ENCODE peak calls at places on chromosomes 12 and 14, in seven cellular contexts. O is esophagus muscularis mucosa, F is stomach, R is sigmoid colon, U is HepG2, Y is K562, D is GM12878. C is an unnamed sample.

GRCh38 chr14:28406181-28406580 is 360.4 kb upstream of the FOXG1 start:
- DNase-seq in O (no peak), F (no peak), R (no peak), U (no peak), Y (no peak), D (no peak), C (no peak)

GRCh38 chr14:58426819-58427288 is 477 bp downstream of the TIMM9 start:
- DNase-seq in O (no peak), F (peak), R (peak), U (peak), Y (peak), D (no peak), C (peak)

GRCh38 chr12:15778126-15778525 is 11.1 kb downstream of the EPS8 start:
- DNase-seq in O (no peak), F (no peak), R (no peak), U (no peak), Y (no peak), D (no peak), C (no peak)

GRCh38 chr14:31083781-31084180 is 57.6 kb upstream of the STRN3 start:
- DNase-seq in O (no peak), F (no peak), R (no peak), U (no peak), Y (no peak), D (no peak), C (no peak)

GRCh38 chr12:31853520-31853919 is 105.7 kb upstream of the RESF1 start:
- DNase-seq in O (no peak), F (no peak), R (no peak), U (no peak), Y (no peak), D (no peak), C (no peak)

GRCh38 chr12:12190087-12190809 is 76.6 kb downstream of the LRP6 start:
- DNase-seq in O (no peak), F (no peak), R (no peak), U (no peak), Y (peak), D (no peak), C (no peak)

GRCh38 chr12:51926064-51926632 is 18.8 kb downstream of the ACVRL1 start:
- DNase-seq in O (no peak), F (no peak), R (no peak), U (no peak), Y (peak), D (no peak), C (no peak)

GRCh38 chr12:107330901-107331431 is 237.6 kb upstream of the CRY1 start:
- DNase-seq in O (no peak), F (no peak), R (no peak), U (no peak), Y (no peak), D (no peak), C (no peak)

GRCh38 chr14:92470215-92470614 is 43.4 kb upstream of the RIN3 start:
- DNase-seq in O (no peak), F (no peak), R (no peak), U (no peak), Y (no peak), D (no peak), C (no peak)

GRCh38 chr12:76688001-76688400 is 75.9 kb upstream of the ZDHHC17 start:
- DNase-seq in O (no peak), F (no peak), R (no peak), U (no peak), Y (no peak), D (no peak), C (no peak)

GRCh38 chr14:35822501-35822900 is 3.6 kb upstream of the BRMS1L start:
- DNase-seq in O (no peak), F (no peak), R (no peak), U (no peak), Y (no peak), D (no peak), C (no peak)

GRCh38 chr14:54225457-54225856 is 171.3 kb upstream of the CDKN3 start:
- DNase-seq in O (no peak), F (peak), R (no peak), U (no peak), Y (no peak), D (no peak), C (no peak)

GRCh38 chr12:131574397-131574775 is 136.5 kb upstream of the SFSWAP start:
- DNase-seq in O (no peak), F (no peak), R (no peak), U (no peak), Y (no peak), D (no peak), C (no peak)

GRCh38 chr12:53061404-53062010 is 11.6 kb downstream of the TNS2 start:
- DNase-seq in O (no peak), F (peak), R (peak), U (peak), Y (peak), D (no peak), C (peak)

GRCh38 chr12:29551879-29552278 is 54.4 kb upstream of the OVCH1 start:
- DNase-seq in O (no peak), F (no peak), R (no peak), U (no peak), Y (no peak), D (no peak), C (no peak)

GRCh38 chr14:29242755-29243340 is 476.3 kb downstream of the FOXG1 start:
- DNase-seq in O (no peak), F (no peak), R (no peak), U (no peak), Y (no peak), D (no peak), C (no peak)

GRCh38 chr12:64181504-64182291 is 40.4 kb downstream of the KICS2 start:
- DNase-seq in O (no peak), F (peak), R (peak), U (peak), Y (no peak), D (no peak), C (peak)

GRCh38 chr14:92890830-92891598 is 31.9 kb upstream of the CHGA start:
- DNase-seq in O (no peak), F (no peak), R (no peak), U (no peak), Y (no peak), D (no peak), C (no peak)

GRCh38 chr12:66280573-66280972 is 21.7 kb upstream of the HELB start:
- DNase-seq in O (no peak), F (no peak), R (no peak), U (no peak), Y (no peak), D (no peak), C (no peak)

GRCh38 chr12:29148065-29148957 is 767 bp upstream of the FAR2 start:
- DNase-seq in O (no peak), F (no peak), R (peak), U (no peak), Y (peak), D (no peak), C (peak)

GRCh38 chr12:27382924-27383323 is 50.3 kb downstream of the BMAL2 start:
- DNase-seq in O (no peak), F (no peak), R (no peak), U (no peak), Y (no peak), D (no peak), C (no peak)

GRCh38 chr12:131088701-131089525 is 135.2 kb downstream of the ADGRD1 start:
- DNase-seq in O (no peak), F (peak), R (peak), U (no peak), Y (no peak), D (no peak), C (no peak)

GRCh38 chr14:53778263-53778662 is 178.4 kb downstream of the BMP4 start:
- DNase-seq in O (no peak), F (no peak), R (no peak), U (no peak), Y (no peak), D (no peak), C (no peak)

GRCh38 chr12:39235990-39236767 is 206.7 kb downstream of the KIF21A start:
- DNase-seq in O (no peak), F (no peak), R (no peak), U (no peak), Y (no peak), D (no peak), C (no peak)

GRCh38 chr12:124824195-124824594 is 39.5 kb downstream of the SCARB1 start:
- DNase-seq in O (no peak), F (no peak), R (no peak), U (no peak), Y (no peak), D (no peak), C (no peak)

GRCh38 chr12:106025129-106025528 is 113.6 kb downstream of the NUAK1 start:
- DNase-seq in O (peak), F (no peak), R (no peak), U (peak), Y (no peak), D (no peak), C (no peak)

GRCh38 chr12:122961551-122962329 is 4.5 kb downstream of the ABCB9 start:
- DNase-seq in O (no peak), F (peak), R (no peak), U (no peak), Y (no peak), D (no peak), C (peak)

GRCh38 chr14:103401223-103402214 is 16.3 kb downstream of the MARK3 start:
- DNase-seq in O (no peak), F (no peak), R (no peak), U (no peak), Y (no peak), D (no peak), C (no peak)

GRCh38 chr12:105192624-105193225 is 43.2 kb downstream of the APPL2 start:
- DNase-seq in O (no peak), F (no peak), R (no peak), U (no peak), Y (no peak), D (no peak), C (no peak)

GRCh38 chr14:56170028-56170427 is 51.8 kb downstream of the PELI2 start:
- DNase-seq in O (no peak), F (no peak), R (no peak), U (no peak), Y (no peak), D (no peak), C (no peak)

GRCh38 chr12:15608931-15609330 is 180.3 kb downstream of the EPS8 start:
- DNase-seq in O (no peak), F (no peak), R (no peak), U (no peak), Y (no peak), D (no peak), C (no peak)

GRCh38 chr12:1282670-1283361 is 291.8 kb downstream of the ERC1 start:
- DNase-seq in O (peak), F (no peak), R (peak), U (no peak), Y (no peak), D (no peak), C (peak)

GRCh38 chr12:123741937-123742572 is 20.0 kb upstream of the DNAH10 start:
- DNase-seq in O (no peak), F (no peak), R (no peak), U (no peak), Y (no peak), D (no peak), C (no peak)

GRCh38 chr14:71116206-71117122 is 209.2 kb downstream of the PCNX1 start:
- DNase-seq in O (no peak), F (no peak), R (no peak), U (peak), Y (no peak), D (peak), C (peak)

GRCh38 chr12:38736821-38737220 is 168.6 kb downstream of the CPNE8 start:
- DNase-seq in O (no peak), F (no peak), R (no peak), U (no peak), Y (no peak), D (no peak), C (no peak)

GRCh38 chr12:131024026-131024425 is 70.3 kb downstream of the ADGRD1 start:
- DNase-seq in O (no peak), F (no peak), R (no peak), U (no peak), Y (no peak), D (no peak), C (no peak)

GRCh38 chr14:96861568-96862310 is 64.6 kb downstream of the VRK1 start:
- DNase-seq in O (no peak), F (no peak), R (no peak), U (peak), Y (peak), D (no peak), C (no peak)

GRCh38 chr14:103828315-103828967 is 18.9 kb downstream of the PPP1R13B start:
- DNase-seq in O (no peak), F (peak), R (peak), U (no peak), Y (no peak), D (no peak), C (peak)

GRCh38 chr14:51082394-51082793 is 12.5 kb downstream of the TRIM9 start:
- DNase-seq in O (no peak), F (no peak), R (no peak), U (no peak), Y (no peak), D (no peak), C (no peak)

DNA sequence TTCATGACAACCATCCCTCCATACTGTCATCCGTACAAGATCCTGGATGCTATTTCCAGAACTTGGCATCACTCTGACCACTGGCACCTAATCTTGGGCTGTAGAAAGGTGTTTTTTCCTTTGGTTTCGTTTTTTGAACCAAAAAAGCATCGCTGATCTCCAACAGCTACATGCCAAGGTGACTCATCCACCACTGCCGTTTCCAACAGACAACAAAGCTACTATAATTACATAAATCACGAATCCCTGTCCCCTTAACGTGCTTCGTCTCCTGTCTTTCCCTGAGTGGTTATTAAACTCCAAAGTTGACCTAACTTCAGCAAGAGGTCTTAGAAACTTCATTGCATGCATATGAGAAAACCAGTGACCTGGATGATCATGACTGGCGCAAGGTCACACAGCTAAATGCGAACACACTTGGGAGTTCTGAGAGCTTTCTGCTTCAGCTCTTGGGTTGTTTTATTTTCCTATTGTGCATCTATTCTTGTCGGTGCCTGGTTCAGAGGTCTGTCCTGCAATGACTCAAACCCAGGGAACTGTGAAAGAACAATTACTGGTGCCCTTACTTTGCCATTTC is 99.9 kb downstream of the PPM1H start:
- DNase-seq in O (no peak), F (no peak), R (no peak), U (no peak), Y (no peak), D (peak), C (no peak)
- H3K27ac ChIP-seq in O (peak), F (no peak), R (no peak), U (no peak), Y (no peak), D (no peak), C (no peak)

GRCh38 chr14:64604854-64605253 is 55.1 kb downstream of the PPP1R36 start:
- DNase-seq in O (no peak), F (no peak), R (no peak), U (no peak), Y (no peak), D (no peak), C (no peak)
- TF ChIP-seq EP300 in O (no peak), F (no peak), R (no peak), U (no peak), Y (no peak), D (no peak), C (no peak)

DNA sequence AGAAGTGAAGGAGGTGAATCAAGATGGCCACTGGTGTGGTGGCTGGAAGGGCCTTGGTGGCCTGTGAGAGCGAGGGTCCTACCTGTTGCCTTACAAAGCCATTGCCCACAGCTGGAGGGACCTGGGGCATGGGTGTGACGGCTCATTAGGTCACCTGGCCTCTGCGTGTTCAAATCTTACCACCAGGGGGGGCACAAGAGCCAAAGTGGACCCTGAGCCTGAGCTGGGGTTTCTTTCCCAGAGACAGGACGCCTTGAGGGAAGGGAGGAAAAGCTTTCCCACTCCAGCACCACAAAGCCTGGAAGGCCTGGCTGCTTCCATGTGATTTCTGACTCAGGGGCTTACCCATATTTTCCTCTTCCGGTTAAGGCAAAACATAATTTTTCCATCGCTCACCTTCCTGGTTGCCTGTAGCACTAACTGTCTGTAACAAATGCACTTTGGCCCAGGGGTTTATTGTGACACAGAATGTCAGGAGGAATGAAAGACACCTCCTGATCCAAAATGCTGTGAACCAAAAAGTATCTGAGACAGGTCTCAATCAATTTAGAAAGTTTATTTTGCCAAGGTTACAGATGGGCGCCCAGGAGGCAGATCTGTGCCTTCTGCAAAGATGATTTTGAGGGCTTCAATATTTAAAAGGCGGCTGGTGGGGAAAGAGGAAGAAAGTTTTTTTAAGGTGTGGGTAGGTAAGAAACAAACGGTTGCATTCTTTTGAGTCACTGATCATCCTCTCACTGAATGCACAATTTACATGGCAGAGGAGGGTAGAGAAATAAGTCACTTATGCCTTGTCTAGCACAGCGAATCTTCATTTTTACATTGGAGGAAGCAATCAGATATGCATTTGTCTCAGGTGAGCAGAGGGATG is 4.3 kb upstream of the CD9 start:
- DNase-seq in O (peak), F (peak), R (peak), U (peak), Y (peak), D (peak), C (peak)
- TF ChIP-seq POLR2AphosphoS5 in O (peak), F (no peak), R (peak), U (no peak), Y (no peak), D (no peak), C (peak)

DNA sequence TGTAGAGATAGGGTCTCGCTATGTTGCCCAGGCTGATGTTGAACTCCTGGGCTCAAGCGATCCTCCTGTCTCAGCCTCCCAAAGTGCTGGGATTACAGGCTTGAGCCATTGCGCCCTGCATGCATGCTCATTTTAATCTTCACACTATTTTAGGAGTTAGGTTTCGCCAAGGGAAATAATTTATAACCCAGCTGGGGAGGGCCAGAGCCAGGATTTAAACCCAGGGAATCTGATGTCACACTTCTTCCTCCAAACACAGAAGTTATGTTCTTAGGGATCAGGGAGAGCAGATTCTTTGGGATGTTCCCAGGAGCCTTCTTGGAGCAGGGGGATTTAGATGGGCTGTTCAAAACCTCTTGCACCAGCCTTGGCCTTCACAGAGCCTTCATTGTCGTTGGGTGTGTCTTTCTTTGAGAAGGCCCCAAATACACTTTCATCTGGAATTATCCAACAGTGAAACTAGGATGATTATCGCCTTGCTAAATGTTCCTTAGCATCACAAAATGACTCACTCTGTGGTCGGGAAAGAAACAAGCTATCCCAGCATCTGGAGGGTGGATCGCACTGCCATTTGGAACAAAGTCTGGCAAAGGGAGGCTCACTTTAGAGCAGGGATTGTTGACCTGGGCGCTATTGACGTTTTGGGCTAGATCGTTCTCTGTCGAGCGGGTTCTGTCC is 8.2 kb upstream of the PPP1CC start:
- DNase-seq in O (no peak), F (no peak), R (peak), U (no peak), Y (no peak), D (no peak), C (no peak)
- H3K27ac ChIP-seq in O (peak), F (peak), R (peak), U (no peak), Y (no peak), D (no peak), C (peak)

GRCh38 chr14:83129503-83129902 is 1595.8 kb upstream of the SEL1L start:
- DNase-seq in O (no peak), F (no peak), R (no peak), U (no peak), Y (no peak), D (no peak), C (no peak)

GRCh38 chr14:83133986-83134664 is 1600.5 kb upstream of the SEL1L start:
- DNase-seq in O (no peak), F (no peak), R (no peak), U (no peak), Y (no peak), D (no peak), C (no peak)
- TF ChIP-seq EP300 in O (no peak), F (no peak), R (no peak), U (no peak), Y (no peak), D (no peak), C (no peak)